ENCODE peak calls at places on chromosomes 7 and 10, in eight cellular contexts. One of them, this sample, is unnamed.

GRCh38 chr10:31319602-31320178 is 674 bp downstream of the ZEB1 start:
- DNase-seq in HepG2: no peak
- DNase-seq in H1: no peak
- DNase-seq in endothelial cell of umbilical vein: no peak
- DNase-seq in K562: no peak
- DNase-seq in GM12878: no peak
- DNase-seq in HCT116: no peak
- DNase-seq in A549: no peak
- DNase-seq in this sample: peak

GRCh38 chr7:28130277-28130676 is 50.3 kb downstream of the JAZF1 start:
- DNase-seq in A549: no peak
- DNase-seq in HepG2: no peak
- DNase-seq in HCT116: no peak
- DNase-seq in H1: no peak
- DNase-seq in GM12878: no peak
- DNase-seq in K562: no peak
- DNase-seq in endothelial cell of umbilical vein: no peak
- DNase-seq in this sample: peak

GRCh38 chr10:113930482-113931057 is 76.1 kb downstream of the NHLRC2 start:
- DNase-seq in K562: no peak
- DNase-seq in GM12878: no peak
- DNase-seq in endothelial cell of umbilical vein: peak
- DNase-seq in H1: no peak
- DNase-seq in HCT116: no peak
- DNase-seq in HepG2: no peak
- DNase-seq in A549: no peak
- DNase-seq in this sample: no peak

GRCh38 chr7:124459101-124460052 is 306.2 kb downstream of the GPR37 start:
- DNase-seq in K562: no peak
- DNase-seq in HepG2: peak
- DNase-seq in H1: no peak
- DNase-seq in A549: peak
- DNase-seq in HCT116: no peak
- DNase-seq in endothelial cell of umbilical vein: no peak
- DNase-seq in GM12878: no peak
- DNase-seq in this sample: no peak

GRCh38 chr10:4221315-4221714 is 436.3 kb upstream of the KLF6 start:
- DNase-seq in K562: no peak
- DNase-seq in GM12878: no peak
- DNase-seq in endothelial cell of umbilical vein: no peak
- DNase-seq in HepG2: no peak
- DNase-seq in A549: no peak
- DNase-seq in H1: no peak
- DNase-seq in HCT116: no peak
- DNase-seq in this sample: peak

GRCh38 chr7:44278451-44279161 is 46.8 kb downstream of the CAMK2B start:
- DNase-seq in A549: no peak
- DNase-seq in H1: peak
- DNase-seq in HCT116: no peak
- DNase-seq in GM12878: no peak
- DNase-seq in HepG2: no peak
- DNase-seq in endothelial cell of umbilical vein: peak
- DNase-seq in K562: no peak
- DNase-seq in this sample: no peak

GRCh38 chr7:5396542-5396941 is 27.1 kb downstream of the TNRC18 start:
- DNase-seq in H1: no peak
- DNase-seq in HCT116: peak
- DNase-seq in endothelial cell of umbilical vein: no peak
- DNase-seq in GM12878: peak
- DNase-seq in K562: no peak
- DNase-seq in HepG2: no peak
- DNase-seq in A549: peak
- DNase-seq in this sample: peak

GRCh38 chr7:131895541-131896173 is 339.2 kb upstream of the PODXL start:
- DNase-seq in GM12878: no peak
- DNase-seq in H1: no peak
- DNase-seq in endothelial cell of umbilical vein: peak
- DNase-seq in K562: no peak
- DNase-seq in HCT116: peak
- DNase-seq in A549: peak
- DNase-seq in HepG2: no peak
- DNase-seq in this sample: peak

GRCh38 chr7:142438235-142438922 is 180.5 kb upstream of the PRSS58 start:
- DNase-seq in endothelial cell of umbilical vein: peak
- DNase-seq in A549: peak
- DNase-seq in GM12878: no peak
- DNase-seq in H1: peak
- DNase-seq in HCT116: peak
- DNase-seq in HepG2: peak
- DNase-seq in K562: peak
- DNase-seq in this sample: peak

GRCh38 chr7:84999450-84999849 is 187.4 kb downstream of the SEMA3D start:
- DNase-seq in GM12878: no peak
- DNase-seq in A549: no peak
- DNase-seq in H1: no peak
- DNase-seq in HCT116: no peak
- DNase-seq in endothelial cell of umbilical vein: no peak
- DNase-seq in K562: no peak
- DNase-seq in HepG2: no peak
- DNase-seq in this sample: no peak

GRCh38 chr7:2313450-2314208 is 612 bp downstream of the SNX8 start:
- DNase-seq in HepG2: no peak
- DNase-seq in A549: no peak
- DNase-seq in endothelial cell of umbilical vein: no peak
- DNase-seq in HCT116: no peak
- DNase-seq in K562: no peak
- DNase-seq in H1: no peak
- DNase-seq in GM12878: no peak
- DNase-seq in this sample: peak

GRCh38 chr10:130762481-130762880 is 549.0 kb downstream of the TCERG1L start:
- DNase-seq in endothelial cell of umbilical vein: no peak
- DNase-seq in HCT116: no peak
- DNase-seq in HepG2: no peak
- DNase-seq in A549: no peak
- DNase-seq in GM12878: no peak
- DNase-seq in H1: no peak
- DNase-seq in K562: no peak
- DNase-seq in this sample: no peak

GRCh38 chr7:2566348-2566889 is 7.6 kb downstream of the IQCE start:
- DNase-seq in HCT116: no peak
- DNase-seq in HepG2: no peak
- DNase-seq in H1: no peak
- DNase-seq in GM12878: no peak
- DNase-seq in A549: no peak
- DNase-seq in K562: no peak
- DNase-seq in endothelial cell of umbilical vein: no peak
- DNase-seq in this sample: no peak

GRCh38 chr10:73161079-73161478 is 6.7 kb downstream of the ECD start:
- DNase-seq in HepG2: no peak
- DNase-seq in A549: no peak
- DNase-seq in HCT116: no peak
- DNase-seq in K562: no peak
- DNase-seq in endothelial cell of umbilical vein: no peak
- DNase-seq in GM12878: no peak
- DNase-seq in H1: no peak
- DNase-seq in this sample: no peak

GRCh38 chr7:69622014-69622818 is 23.9 kb downstream of the AUTS2 start:
- DNase-seq in HCT116: no peak
- DNase-seq in H1: no peak
- DNase-seq in GM12878: no peak
- DNase-seq in endothelial cell of umbilical vein: no peak
- DNase-seq in K562: no peak
- DNase-seq in A549: no peak
- DNase-seq in HepG2: no peak
- DNase-seq in this sample: no peak

GRCh38 chr7:13032524-13032923 is 345.1 kb downstream of the ARL4A start:
- DNase-seq in HCT116: no peak
- DNase-seq in H1: no peak
- DNase-seq in endothelial cell of umbilical vein: peak
- DNase-seq in K562: peak
- DNase-seq in HepG2: no peak
- DNase-seq in A549: peak
- DNase-seq in GM12878: no peak
- DNase-seq in this sample: no peak

GRCh38 chr10:46526682-46527038 is 29.8 kb downstream of the GPRIN2 start:
- DNase-seq in A549: peak
- DNase-seq in endothelial cell of umbilical vein: no peak
- DNase-seq in H1: no peak
- DNase-seq in K562: no peak
- DNase-seq in HCT116: no peak
- DNase-seq in GM12878: no peak
- DNase-seq in HepG2: no peak
- DNase-seq in this sample: no peak

GRCh38 chr7:157767466-157767865 is 430.7 kb downstream of the DNAJB6 start:
- DNase-seq in A549: no peak
- DNase-seq in HCT116: no peak
- DNase-seq in endothelial cell of umbilical vein: no peak
- DNase-seq in HepG2: no peak
- DNase-seq in H1: no peak
- DNase-seq in K562: no peak
- DNase-seq in GM12878: no peak
- DNase-seq in this sample: no peak

GRCh38 chr10:35758086-35758485 is 116.0 kb upstream of the FZD8 start:
- DNase-seq in HepG2: no peak
- DNase-seq in H1: no peak
- DNase-seq in HCT116: no peak
- DNase-seq in endothelial cell of umbilical vein: no peak
- DNase-seq in GM12878: no peak
- DNase-seq in A549: no peak
- DNase-seq in K562: no peak
- DNase-seq in this sample: no peak
- TF ChIP-seq MAX in HepG2: no peak
- TF ChIP-seq MAX in H1: no peak
- TF ChIP-seq MAX in HCT116: no peak
- TF ChIP-seq MAX in endothelial cell of umbilical vein: no peak
- TF ChIP-seq MAX in GM12878: no peak
- TF ChIP-seq MAX in A549: no peak
- TF ChIP-seq MAX in K562: no peak
- TF ChIP-seq MAX in this sample: no peak

GRCh38 chr7:140607441-140607989 is 33.1 kb downstream of the DENND2A start:
- DNase-seq in H1: no peak
- DNase-seq in K562: no peak
- DNase-seq in HCT116: no peak
- DNase-seq in endothelial cell of umbilical vein: no peak
- DNase-seq in A549: no peak
- DNase-seq in GM12878: no peak
- DNase-seq in HepG2: no peak
- DNase-seq in this sample: no peak

GRCh38 chr7:140604760-140605159 is 35.9 kb downstream of the DENND2A start:
- DNase-seq in A549: peak
- DNase-seq in HCT116: no peak
- DNase-seq in GM12878: no peak
- DNase-seq in endothelial cell of umbilical vein: no peak
- DNase-seq in K562: no peak
- DNase-seq in H1: no peak
- DNase-seq in HepG2: peak
- DNase-seq in this sample: no peak

GRCh38 chr7:140604076-140604475 is 36.5 kb downstream of the DENND2A start:
- DNase-seq in K562: no peak
- DNase-seq in HepG2: no peak
- DNase-seq in HCT116: no peak
- DNase-seq in H1: no peak
- DNase-seq in endothelial cell of umbilical vein: no peak
- DNase-seq in A549: no peak
- DNase-seq in GM12878: no peak
- DNase-seq in this sample: no peak

GRCh38 chr7:140601566-140602174 is 38.9 kb downstream of the DENND2A start:
- DNase-seq in HepG2: no peak
- DNase-seq in GM12878: no peak
- DNase-seq in H1: no peak
- DNase-seq in HCT116: no peak
- DNase-seq in A549: no peak
- DNase-seq in K562: no peak
- DNase-seq in endothelial cell of umbilical vein: no peak
- DNase-seq in this sample: no peak

GRCh38 chr7:140605337-140605736 is 35.3 kb downstream of the DENND2A start:
- DNase-seq in A549: peak
- DNase-seq in GM12878: no peak
- DNase-seq in K562: no peak
- DNase-seq in endothelial cell of umbilical vein: no peak
- DNase-seq in H1: no peak
- DNase-seq in HepG2: no peak
- DNase-seq in HCT116: no peak
- DNase-seq in this sample: no peak
- TF ChIP-seq POLR2A in A549: no peak
- TF ChIP-seq POLR2A in GM12878: no peak
- TF ChIP-seq POLR2A in K562: no peak
- TF ChIP-seq POLR2A in endothelial cell of umbilical vein: no peak
- TF ChIP-seq POLR2A in H1: no peak
- TF ChIP-seq POLR2A in HepG2: no peak
- TF ChIP-seq POLR2A in HCT116: no peak
- TF ChIP-seq POLR2A in this sample: no peak

GRCh38 chr10:28561531-28561930 is 28.6 kb downstream of the WAC start:
- DNase-seq in K562: no peak
- DNase-seq in endothelial cell of umbilical vein: no peak
- DNase-seq in HepG2: no peak
- DNase-seq in H1: no peak
- DNase-seq in GM12878: no peak
- DNase-seq in A549: no peak
- DNase-seq in HCT116: no peak
- DNase-seq in this sample: no peak
- TF ChIP-seq MAX in K562: no peak
- TF ChIP-seq MAX in endothelial cell of umbilical vein: no peak
- TF ChIP-seq MAX in HepG2: no peak
- TF ChIP-seq MAX in H1: no peak
- TF ChIP-seq MAX in GM12878: no peak
- TF ChIP-seq MAX in A549: no peak
- TF ChIP-seq MAX in HCT116: no peak
- TF ChIP-seq MAX in this sample: no peak

GRCh38 chr10:69240455-69240854 is 20.3 kb downstream of the HKDC1 start:
- DNase-seq in A549: no peak
- DNase-seq in GM12878: no peak
- DNase-seq in endothelial cell of umbilical vein: no peak
- DNase-seq in HepG2: no peak
- DNase-seq in K562: no peak
- DNase-seq in H1: no peak
- DNase-seq in HCT116: no peak
- DNase-seq in this sample: no peak

GRCh38 chr10:69239106-69239505 is 19.0 kb downstream of the HKDC1 start:
- DNase-seq in endothelial cell of umbilical vein: no peak
- DNase-seq in HepG2: no peak
- DNase-seq in A549: no peak
- DNase-seq in K562: no peak
- DNase-seq in H1: no peak
- DNase-seq in GM12878: no peak
- DNase-seq in HCT116: no peak
- DNase-seq in this sample: no peak

GRCh38 chr10:69234447-69234846 is 14.3 kb downstream of the HKDC1 start:
- DNase-seq in endothelial cell of umbilical vein: no peak
- DNase-seq in GM12878: no peak
- DNase-seq in A549: no peak
- DNase-seq in K562: no peak
- DNase-seq in H1: no peak
- DNase-seq in HepG2: no peak
- DNase-seq in HCT116: no peak
- DNase-seq in this sample: no peak

GRCh38 chr10:69239816-69240434 is 19.8 kb downstream of the HKDC1 start:
- DNase-seq in H1: no peak
- DNase-seq in HCT116: no peak
- DNase-seq in HepG2: no peak
- DNase-seq in A549: no peak
- DNase-seq in K562: no peak
- DNase-seq in endothelial cell of umbilical vein: no peak
- DNase-seq in GM12878: no peak
- DNase-seq in this sample: peak

GRCh38 chr10:69237528-69238159 is 17.5 kb downstream of the HKDC1 start:
- DNase-seq in H1: peak
- DNase-seq in endothelial cell of umbilical vein: peak
- DNase-seq in HCT116: peak
- DNase-seq in K562: peak
- DNase-seq in HepG2: peak
- DNase-seq in A549: peak
- DNase-seq in GM12878: no peak
- DNase-seq in this sample: peak
- TF ChIP-seq POLR2A in H1: no peak
- TF ChIP-seq POLR2A in endothelial cell of umbilical vein: no peak
- TF ChIP-seq POLR2A in HCT116: no peak
- TF ChIP-seq POLR2A in K562: no peak
- TF ChIP-seq POLR2A in HepG2: no peak
- TF ChIP-seq POLR2A in A549: no peak
- TF ChIP-seq POLR2A in GM12878: no peak
- TF ChIP-seq POLR2A in this sample: no peak

This sample was measured in NB4.